ENCODE peak calls at places on chromosome 6, in eight cellular contexts. P is activated T-cell treated with anti-CD3 and anti-CD28 coated beads for 48 hours; U is CD4-positive, alpha-beta T cell; W is OCI-M1; Y is NAMALWA; F is KBM-7; H is MCF 10A; B is H54. S is an unnamed sample.

GRCh38 chr6:136926383-136926782 is 4.3 kb downstream of the SLC35D3 start:
- DNase-seq in W (no peak), B (no peak), H (no peak), P (no peak), F (no peak), Y (no peak), U (no peak), S (no peak)

GRCh38 chr6:127215931-127216330 is 50.7 kb upstream of the RNF146 start:
- DNase-seq in Y (no peak), P (no peak), W (no peak), F (no peak), U (no peak), H (no peak), B (no peak), S (no peak)

GRCh38 chr6:96196633-96197032 is 180.9 kb downstream of the FUT9 start:
- DNase-seq in U (no peak), H (no peak), W (no peak), Y (no peak), P (no peak), B (no peak), F (no peak), S (no peak)

GRCh38 chr6:27891300-27891913 is 20.8 kb downstream of the OR2B2 start:
- DNase-seq in W (no peak), U (no peak), F (no peak), H (no peak), B (no peak), Y (peak), P (no peak), S (no peak)

GRCh38 chr6:136158398-136158797 is 91.7 kb downstream of the MTFR2 start:
- DNase-seq in P (no peak), B (no peak), H (no peak), Y (no peak), W (no peak), F (no peak), U (no peak), S (no peak)

GRCh38 chr6:166989427-166990034 is 9.7 kb upstream of the CEP43 start:
- DNase-seq in P (peak), W (peak), F (peak), H (peak), Y (peak), B (no peak), U (peak), S (peak)

GRCh38 chr6:23415819-23416427 is 710.1 kb upstream of the NRSN1 start:
- DNase-seq in Y (no peak), U (no peak), H (no peak), B (no peak), F (no peak), W (no peak), P (no peak), S (no peak)

GRCh38 chr6:35967059-35967769 is 46.3 kb upstream of the SRPK1 start:
- DNase-seq in H (no peak), B (no peak), Y (no peak), F (no peak), P (no peak), U (no peak), W (no peak), S (no peak)

GRCh38 chr6:45423111-45423900 is 45.6 kb upstream of the SUPT3H start:
- DNase-seq in P (peak), U (no peak), W (no peak), F (no peak), B (no peak), H (no peak), Y (no peak), S (peak)

GRCh38 chr6:72865467-72865866 is 243.6 kb downstream of the KCNQ5 start:
- DNase-seq in P (no peak), H (peak), B (no peak), W (no peak), F (no peak), Y (no peak), U (no peak), S (no peak)

GRCh38 chr6:79158856-79159516 is 75.5 kb downstream of the HMGN3 start:
- DNase-seq in P (no peak), B (no peak), H (no peak), W (no peak), U (no peak), F (no peak), Y (no peak), S (no peak)

GRCh38 chr6:134491473-134491872 is 173.6 kb upstream of the SGK1 start:
- DNase-seq in U (no peak), P (no peak), W (peak), H (no peak), Y (no peak), B (no peak), F (no peak), S (no peak)

GRCh38 chr6:110325197-110325596 is 33.0 kb downstream of the METTL24 start:
- DNase-seq in P (no peak), Y (no peak), W (no peak), B (no peak), F (no peak), U (no peak), H (peak), S (no peak)

GRCh38 chr6:149750136-149750609 is 632 bp downstream of the PCMT1 start:
- DNase-seq in P (peak), W (peak), B (peak), U (peak), H (peak), Y (peak), F (peak), S (peak)

GRCh38 chr6:29294499-29294914 is 7.0 kb upstream of the OR14J1 start:
- DNase-seq in U (no peak), Y (no peak), P (no peak), B (no peak), W (no peak), F (no peak), H (no peak), S (no peak)

GRCh38 chr6:12151433-12151820 is 138.7 kb upstream of the EDN1 start:
- DNase-seq in F (no peak), U (no peak), B (no peak), W (no peak), H (no peak), P (no peak), Y (no peak), S (no peak)